ENCODE peak calls at places on chromosomes 3 and 15, in four cellular contexts. D is T-helper 1 cell, V is substantia nigra, U is posterior cingulate gyrus. A is an unnamed sample.
A peak's percentile ranks its signal among the peaks of the same experiment; 100 is the strongest.

GRCh38 chr3:101643861-101644613 is 32.9 kb downstream of the ZBTB11 start:
- DNase-seq in D (no peak), V (no peak), U (no peak), A (peak; percentile 29)

GRCh38 chr15:66401130-66402021 is 14.7 kb downstream of the MAP2K1 start:
- DNase-seq in D (no peak), V (no peak), U (no peak), A (peak; percentile 10)

GRCh38 chr3:156614642-156615511 is 59.5 kb upstream of the TIPARP start:
- DNase-seq in D (no peak), V (no peak), U (no peak), A (no peak)

GRCh38 chr3:142857056-142857455 is 31.8 kb downstream of the PCOLCE2 start:
- DNase-seq in D (no peak), V (no peak), U (peak; percentile 43), A (no peak)

GRCh38 chr3:90015688-90016356 is 908.4 kb downstream of the EPHA3 start:
- DNase-seq in D (no peak), V (no peak), U (no peak), A (no peak)

GRCh38 chr15:40192942-40193341 is 32.1 kb downstream of the BUB1B start:
- DNase-seq in D (no peak), V (no peak), U (no peak), A (no peak)

GRCh38 chr15:25240461-25241021 is 198.3 kb downstream of the UBE3A start:
- DNase-seq in D (peak; percentile 5), V (no peak), U (peak; percentile 8), A (no peak)

GRCh38 chr3:13868844-13869724 is 10.8 kb downstream of the WNT7A start:
- DNase-seq in D (no peak), V (no peak), U (no peak), A (no peak)

GRCh38 chr15:68784206-68784605 is 36.5 kb downstream of the ANP32A start:
- DNase-seq in D (no peak), V (no peak), U (no peak), A (no peak)

GRCh38 chr15:62306851-62307504 is 141.9 kb upstream of the C2CD4B start:
- DNase-seq in D (no peak), V (no peak), U (no peak), A (no peak)

GRCh38 chr3:85360742-85361387 is 402.1 kb downstream of the CADM2 start:
- DNase-seq in D (no peak), V (peak; percentile 68), U (peak; percentile 33), A (no peak)

GRCh38 chr3:58565621-58566397 is 11.4 kb downstream of the FAM107A start:
- DNase-seq in D (no peak), V (no peak), U (no peak), A (no peak)

GRCh38 chr15:48052871-48053383 is 67.9 kb upstream of the SLC24A5 start:
- DNase-seq in D (no peak), V (no peak), U (no peak), A (no peak)

GRCh38 chr3:68295457-68295856 is 636.9 kb downstream of the TAFA4 start:
- DNase-seq in D (no peak), V (no peak), U (no peak), A (no peak)

GRCh38 chr15:31472636-31473383 is 146.2 kb downstream of the KLF13 start:
- DNase-seq in D (no peak), V (no peak), U (no peak), A (peak; percentile 69)

GRCh38 chr3:130820976-130821375 is 72.9 kb upstream of the ATP2C1 start:
- DNase-seq in D (no peak), V (no peak), U (no peak), A (no peak)

GRCh38 chr3:15063238-15063637 is 1.9 kb downstream of the MRPS25 start:
- DNase-seq in D (no peak), V (no peak), U (no peak), A (no peak)

GRCh38 chr3:162740941-162741596 is 1244.5 kb downstream of the OTOL1 start:
- DNase-seq in D (no peak), V (no peak), U (no peak), A (no peak)

GRCh38 chr3:25293736-25294135 is 134.3 kb upstream of the RARB start:
- DNase-seq in D (no peak), V (no peak), U (no peak), A (no peak)

GRCh38 chr3:52982839-52983238 is 63.0 kb downstream of the SFMBT1 start:
- DNase-seq in D (no peak), V (no peak), U (no peak), A (no peak)

GRCh38 chr3:183822631-183823030 is 2.7 kb downstream of the MAP6D1 start:
- DNase-seq in D (no peak), V (peak; percentile 38), U (no peak), A (no peak)

GRCh38 chr15:51706347-51706746 is 25.0 kb downstream of the SCG3 start:
- DNase-seq in D (no peak), V (no peak), U (no peak), A (no peak)

GRCh38 chr3:48435774-48436476 is 4.0 kb downstream of the CCDC51 start:
- DNase-seq in D (peak; percentile 73), V (peak; percentile 91), U (peak; percentile 77), A (peak; percentile 81)

GRCh38 chr15:96535148-96535547 is 204.6 kb downstream of the NR2F2 start:
- DNase-seq in D (no peak), V (no peak), U (no peak), A (no peak)

GRCh38 chr3:51680196-51680595 is 9.1 kb downstream of the TEX264 start:
- DNase-seq in D (no peak), V (no peak), U (no peak), A (no peak)

GRCh38 chr3:85709483-85709882 is 750.7 kb downstream of the CADM2 start:
- DNase-seq in D (no peak), V (no peak), U (no peak), A (no peak)

GRCh38 chr15:90648137-90649070 is 68.7 kb upstream of the BLM start:
- DNase-seq in D (no peak), V (peak; percentile 41), U (no peak), A (peak; percentile 79)

GRCh38 chr3:114848087-114848486 is 299.0 kb downstream of the ZBTB20 start:
- DNase-seq in D (no peak), V (peak; percentile 70), U (peak; percentile 31), A (no peak)